ENCODE peak calls at places on chromosomes 3 and 15, in six cellular contexts. B is H9, T is neuronal stem cell, Z is IMR-90, P is H1, V is mesenchymal stem cell. U is an unnamed sample.

GRCh38 chr15:79887054-79887453 is 9.8 kb downstream of the MTHFS start:
- DNase-seq in B (no peak), T (no peak), Z (no peak), P (no peak), V (no peak), U (no peak)

GRCh38 chr3:46477145-46477544 is 12.4 kb upstream of the LTF start:
- DNase-seq in B (peak; percentile 37), T (no peak), Z (no peak), P (no peak), V (no peak), U (no peak)

GRCh38 chr15:53498996-53499395 is 260.5 kb downstream of the WDR72 start:
- DNase-seq in B (no peak), T (no peak), Z (no peak), P (no peak), V (no peak), U (no peak)

GRCh38 chr3:185847506-185847905 is 22.7 kb upstream of the IGF2BP2 start:
- DNase-seq in B (no peak), T (no peak), Z (no peak), P (no peak), V (no peak), U (no peak)

GRCh38 chr3:62051506-62051905 is 321.8 kb downstream of the FEZF2 start:
- DNase-seq in B (no peak), T (no peak), Z (peak; percentile 24), P (no peak), V (no peak), U (no peak)

GRCh38 chr15:68843425-68844311 is 23.0 kb upstream of the ANP32A start:
- DNase-seq in B (peak; percentile 69), T (peak; percentile 45), Z (no peak), P (no peak), V (peak; percentile 21), U (no peak)

GRCh38 chr3:141454906-141455602 is 31.8 kb upstream of the RASA2 start:
- DNase-seq in B (peak; percentile 48), T (peak; percentile 54), Z (peak; percentile 88), P (no peak), V (peak; percentile 86), U (peak; percentile 41)

GRCh38 chr15:39511915-39512260 is 69.0 kb upstream of the THBS1 start:
- DNase-seq in B (no peak), T (no peak), Z (peak; percentile 82), P (no peak), V (peak; percentile 81), U (no peak)

GRCh38 chr15:90020041-90020735 is 19.1 kb downstream of the ZNF710 start:
- DNase-seq in B (no peak), T (no peak), Z (no peak), P (no peak), V (no peak), U (no peak)

GRCh38 chr3:48194446-48195071 is 6.3 kb upstream of the CDC25A start:
- DNase-seq in B (peak; percentile 84), T (peak; percentile 79), Z (peak; percentile 51), P (peak; percentile 23), V (peak; percentile 76), U (peak; percentile 83)

DNA sequence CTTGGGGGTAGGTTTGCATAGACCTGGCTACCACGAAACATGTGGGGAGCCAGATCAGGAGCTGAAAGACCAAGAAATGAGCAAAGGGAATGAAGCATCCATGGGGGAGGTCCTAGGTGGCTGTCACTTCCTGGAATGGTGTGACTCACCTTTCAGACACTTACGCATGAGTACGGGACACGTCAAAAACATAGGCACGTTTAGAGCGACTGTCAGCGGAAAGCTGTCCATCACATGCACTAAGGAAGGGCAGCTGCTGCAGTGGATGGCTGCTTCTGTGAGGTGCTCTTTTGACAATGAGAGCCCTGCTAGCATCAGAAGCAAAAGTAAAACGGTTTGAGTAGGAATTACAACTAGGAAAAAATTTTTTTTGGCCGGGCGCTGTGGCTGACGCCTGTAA is 244.6 kb upstream of the CCDC54 start:
- DNase-seq in B (no peak), T (no peak), Z (peak; percentile 0), P (no peak), V (no peak), U (peak; percentile 24)
- H3K14ac ChIP-seq in B (no peak overlapping the region), T (no peak overlapping the region), Z (no peak overlapping the region), P (no peak overlapping the region), V (no peak overlapping the region), U (peak overlapping the region; percentile 33)

GRCh38 chr15:28118531-28118930 is 19.4 kb upstream of the OCA2 start:
- DNase-seq in B (no peak), T (no peak), Z (no peak), P (no peak), V (no peak), U (no peak)
- H3K14ac ChIP-seq in B (no peak overlapping the region), T (no peak overlapping the region), Z (no peak overlapping the region), P (no peak overlapping the region), V (no peak overlapping the region), U (no peak overlapping the region)

GRCh38 chr3:4310971-4311370 is 7.8 kb downstream of the SETMAR start:
- DNase-seq in B (no peak), T (no peak), Z (no peak), P (no peak), V (no peak), U (no peak)

GRCh38 chr3:4309476-4310121 is 6.4 kb downstream of the SETMAR start:
- DNase-seq in B (no peak), T (no peak), Z (no peak), P (no peak), V (no peak), U (no peak)

GRCh38 chr3:4314688-4315087 is 11.5 kb downstream of the SETMAR start:
- DNase-seq in B (no peak), T (no peak), Z (peak; percentile 9), P (no peak), V (no peak), U (no peak)

GRCh38 chr3:4311496-4311895 is 8.3 kb downstream of the SETMAR start:
- DNase-seq in B (no peak), T (no peak), Z (no peak), P (no peak), V (no peak), U (no peak)

GRCh38 chr3:4313606-4314308 is 10.6 kb downstream of the SETMAR start:
- DNase-seq in B (no peak), T (no peak), Z (peak; percentile 54), P (no peak), V (no peak), U (no peak)
- H3K14ac ChIP-seq in B (no peak overlapping the region), T (no peak overlapping the region), Z (peak overlapping the region; percentile 17), P (no peak overlapping the region), V (no peak overlapping the region), U (no peak overlapping the region)

GRCh38 chr3:159858650-159859049 is 130.0 kb upstream of the IL12A start:
- DNase-seq in B (no peak), T (no peak), Z (no peak), P (no peak), V (no peak), U (no peak)

GRCh38 chr3:159860269-159860668 is 128.4 kb upstream of the IL12A start:
- DNase-seq in B (no peak), T (no peak), Z (no peak), P (no peak), V (no peak), U (no peak)

GRCh38 chr3:159860727-159861126 is 127.9 kb upstream of the IL12A start:
- DNase-seq in B (no peak), T (no peak), Z (no peak), P (no peak), V (peak; percentile 56), U (no peak)

GRCh38 chr3:159859836-159860235 is 128.8 kb upstream of the IL12A start:
- DNase-seq in B (no peak), T (no peak), Z (no peak), P (no peak), V (no peak), U (no peak)

GRCh38 chr3:159859424-159859823 is 129.2 kb upstream of the IL12A start:
- DNase-seq in B (no peak), T (no peak), Z (no peak), P (no peak), V (no peak), U (no peak)
- H3K14ac ChIP-seq in B (no peak overlapping the region), T (no peak overlapping the region), Z (peak overlapping the region; percentile 40), P (no peak overlapping the region), V (no peak overlapping the region), U (no peak overlapping the region)

GRCh38 chr3:187002915-187003314 is 72.6 kb downstream of the ST6GAL1 start:
- DNase-seq in B (no peak), T (no peak), Z (no peak), P (no peak), V (no peak), U (no peak)
- H3K14ac ChIP-seq in B (no peak overlapping the region), T (no peak overlapping the region), Z (no peak overlapping the region), P (no peak overlapping the region), V (no peak overlapping the region), U (no peak overlapping the region)

GRCh38 chr15:33864360-33865075 is 103.8 kb upstream of the CHRM5 start:
- DNase-seq in B (no peak), T (no peak), Z (peak; percentile 27), P (no peak), V (peak; percentile 76), U (peak; percentile 80)

GRCh38 chr15:33860749-33861148 is 107.5 kb upstream of the CHRM5 start:
- DNase-seq in B (no peak), T (no peak), Z (peak; percentile 61), P (no peak), V (peak; percentile 71), U (no peak)

GRCh38 chr15:33857726-33858125 is 110.6 kb upstream of the CHRM5 start:
- DNase-seq in B (no peak), T (no peak), Z (no peak), P (no peak), V (no peak), U (no peak)

GRCh38 chr15:33859992-33860545 is 108.2 kb upstream of the CHRM5 start:
- DNase-seq in B (no peak), T (no peak), Z (no peak), P (no peak), V (no peak), U (peak; percentile 70)

GRCh38 chr15:33858836-33859235 is 109.5 kb upstream of the CHRM5 start:
- DNase-seq in B (no peak), T (no peak), Z (no peak), P (no peak), V (no peak), U (peak; percentile 4)
- H3K14ac ChIP-seq in B (no peak overlapping the region), T (no peak overlapping the region), Z (no peak overlapping the region), P (no peak overlapping the region), V (no peak overlapping the region), U (no peak overlapping the region)